ENCODE peak calls at places on chromosome 2, in four cellular contexts. A is WTC11, K is K562, M is HepG2. I is an unnamed sample.

GRCh38 chr2:42128731-42129486 is 40.2 kb upstream of the EML4 start:
- DNase-seq in A (no peak), K (no peak), M (no peak), I (no peak)

GRCh38 chr2:200534572-200534971 is 8.6 kb downstream of the SGO2 start:
- DNase-seq in A (no peak), K (no peak), M (no peak), I (no peak)

GRCh38 chr2:117308861-117309770 is 505.4 kb upstream of the DDX18 start:
- DNase-seq in A (no peak), K (no peak), M (no peak), I (no peak)

GRCh38 chr2:56231361-56231760 is 47.6 kb downstream of the CCDC85A start:
- DNase-seq in A (no peak), K (no peak), M (no peak), I (no peak)

GRCh38 chr2:75646090-75646582 is 447 bp upstream of the MRPL19 start:
- DNase-seq in A (no peak), K (no peak), M (peak), I (no peak)

GRCh38 chr2:24402242-24403092 is 42.1 kb upstream of the ITSN2 start:
- DNase-seq in A (peak), K (no peak), M (no peak), I (no peak)

GRCh38 chr2:177393824-177394614 is 1.4 kb downstream of the AGPS start:
- DNase-seq in A (no peak), K (no peak), M (peak), I (no peak)

GRCh38 chr2:38407111-38407682 is 30.1 kb upstream of the ATL2 start:
- DNase-seq in A (no peak), K (no peak), M (peak), I (no peak)

GRCh38 chr2:239151201-239152131 is 249.4 kb downstream of the HDAC4 start:
- DNase-seq in A (no peak), K (no peak), M (no peak), I (no peak)

GRCh38 chr2:142321706-142322280 is 191.0 kb upstream of the LRP1B start:
- DNase-seq in A (no peak), K (no peak), M (no peak), I (no peak)

GRCh38 chr2:101282980-101283379 is 25.5 kb downstream of the RNF149 start:
- DNase-seq in A (no peak), K (no peak), M (no peak), I (no peak)

GRCh38 chr2:99659874-99660273 is 170.1 kb upstream of the REV1 start:
- DNase-seq in A (no peak), K (no peak), M (no peak), I (no peak)

GRCh38 chr2:38148501-38148900 is 72.5 kb upstream of the CYP1B1 start:
- DNase-seq in A (no peak), K (no peak), M (peak), I (no peak)

GRCh38 chr2:239688098-239688497 is 287.3 kb upstream of the HDAC4 start:
- DNase-seq in A (peak), K (peak), M (no peak), I (peak)

GRCh38 chr2:225841314-225841713 is 441.8 kb downstream of the NYAP2 start:
- DNase-seq in A (no peak), K (no peak), M (no peak), I (no peak)

GRCh38 chr2:33366473-33366872 is 110.0 kb upstream of the RASGRP3 start:
- DNase-seq in A (no peak), K (no peak), M (no peak), I (no peak)

GRCh38 chr2:25125189-25125588 is 43.2 kb downstream of the POMC start:
- DNase-seq in A (no peak), K (no peak), M (no peak), I (no peak)

GRCh38 chr2:187994464-187995331 is 297.0 kb upstream of the GULP1 start:
- DNase-seq in A (no peak), K (no peak), M (no peak), I (no peak)

GRCh38 chr2:217864960-217865359 is 137.8 kb downstream of the TNS1 start:
- DNase-seq in A (no peak), K (no peak), M (no peak), I (no peak)
- TF ChIP-seq ELF4 in A (no peak), K (no peak), M (no peak), I (no peak)

DNA sequence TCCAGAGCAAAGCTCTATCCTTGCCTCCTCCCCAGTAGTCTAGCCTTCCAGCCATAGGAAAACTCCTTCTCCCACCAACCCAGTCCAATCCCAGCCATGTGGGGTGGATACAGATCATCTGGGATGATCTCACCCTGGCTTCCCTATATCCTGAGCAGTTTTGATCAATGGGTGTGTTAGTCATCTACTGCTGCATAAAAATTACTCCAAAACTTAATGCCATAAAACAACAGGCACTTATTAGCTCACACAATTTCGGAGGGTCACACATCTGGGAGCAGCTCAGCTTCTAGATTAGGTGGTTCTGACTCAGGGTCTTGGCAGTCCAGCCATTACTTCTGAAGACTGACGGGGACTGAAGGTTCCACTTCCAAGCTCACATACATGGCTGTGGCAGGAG is 190.4 kb downstream of the SPP2 start:
- DNase-seq in A (no peak), K (no peak), M (no peak), I (no peak)
- TF ChIP-seq ELF4 in A (no peak), K (no peak), M (no peak), I (no peak)

DNA sequence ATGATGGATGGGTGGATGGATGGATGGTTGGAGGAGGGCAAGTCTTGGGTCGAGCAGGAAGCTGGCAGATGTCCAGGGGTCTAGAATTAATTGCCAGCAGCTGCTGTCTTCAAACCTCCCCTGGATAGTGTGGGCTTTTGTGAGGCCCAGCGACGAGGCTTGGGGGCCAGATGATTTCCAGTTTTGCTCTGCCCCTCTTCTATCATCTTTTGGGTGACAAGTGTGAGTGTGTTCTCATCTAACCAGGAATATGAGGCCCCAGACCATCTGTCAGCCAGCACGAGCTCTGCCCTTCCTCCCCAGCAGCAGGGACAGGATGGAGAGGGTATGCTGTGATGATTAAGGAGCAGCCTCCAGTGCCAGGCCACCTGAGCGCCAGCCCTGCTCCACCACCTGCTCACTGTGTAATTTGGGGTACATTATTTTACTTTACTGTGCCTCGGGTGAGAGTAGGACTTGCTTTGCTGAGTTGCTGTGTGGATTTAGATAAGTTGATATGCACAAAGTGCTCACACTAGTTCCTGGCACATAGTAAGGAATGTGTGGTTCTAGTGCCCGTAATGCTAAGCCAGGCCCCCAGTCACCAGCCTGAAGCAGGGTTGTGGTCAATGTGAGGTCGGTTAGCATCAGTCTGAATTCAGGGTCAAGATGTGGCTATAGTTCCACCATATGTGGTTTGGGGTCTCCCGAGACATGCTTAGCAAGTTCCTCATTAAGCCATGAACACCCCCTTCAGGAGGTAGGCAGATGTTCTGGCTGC is 251.1 kb downstream of the CYP26B1 start:
- DNase-seq in A (no peak), K (peak), M (no peak), I (peak)
- TF ChIP-seq ELF4 in A (no peak), K (no peak), M (no peak), I (no peak)

DNA sequence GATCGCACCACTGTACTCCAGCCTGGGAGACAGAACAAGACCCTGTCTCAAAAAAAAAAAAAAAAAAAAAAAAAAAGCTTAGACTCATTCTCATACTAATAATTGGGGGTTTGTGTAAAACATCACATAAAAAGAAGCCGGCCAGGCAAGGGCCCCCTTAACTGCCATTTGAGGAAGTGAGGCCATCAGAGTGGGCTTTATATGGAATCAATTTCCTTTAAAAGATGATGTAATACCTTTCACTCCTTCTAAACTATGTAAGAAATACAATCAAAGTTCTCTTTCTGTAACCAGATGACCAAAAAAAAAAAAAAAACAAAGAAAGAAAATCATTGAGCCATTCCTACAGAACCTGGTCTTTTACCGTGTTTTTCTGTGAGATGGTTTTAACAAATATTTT is 13.1 kb upstream of the GPR55 start:
- DNase-seq in A (no peak), K (no peak), M (no peak), I (no peak)
- TF ChIP-seq ELF4 in A (no peak), K (no peak), M (no peak), I (no peak)

GRCh38 chr2:140593159-140593558 is 1537.7 kb downstream of the LRP1B start:
- DNase-seq in A (no peak), K (no peak), M (no peak), I (no peak)

GRCh38 chr2:140585016-140585415 is 1545.8 kb downstream of the LRP1B start:
- DNase-seq in A (no peak), K (no peak), M (no peak), I (no peak)

GRCh38 chr2:140589696-140590095 is 1541.1 kb downstream of the LRP1B start:
- DNase-seq in A (no peak), K (no peak), M (no peak), I (no peak)

GRCh38 chr2:140586379-140586778 is 1544.4 kb downstream of the LRP1B start:
- DNase-seq in A (peak), K (no peak), M (peak), I (peak)

GRCh38 chr2:140589273-140589672 is 1541.5 kb downstream of the LRP1B start:
- DNase-seq in A (no peak), K (no peak), M (no peak), I (no peak)
- TF ChIP-seq ELF4 in A (no peak), K (no peak), M (no peak), I (no peak)

GRCh38 chr2:132798334-132798733 is 128.3 kb upstream of the LYPD1 start:
- DNase-seq in A (no peak), K (no peak), M (no peak), I (no peak)

GRCh38 chr2:132804045-132804444 is 134.0 kb upstream of the LYPD1 start:
- DNase-seq in A (no peak), K (no peak), M (no peak), I (no peak)
- TF ChIP-seq ELF4 in A (no peak), K (no peak), M (no peak), I (no peak)

GRCh38 chr2:70068119-70068518 is 19.2 kb upstream of the PCBP1 start:
- DNase-seq in A (no peak), K (no peak), M (no peak), I (no peak)

GRCh38 chr2:70070557-70071268 is 16.6 kb upstream of the PCBP1 start:
- DNase-seq in A (peak), K (peak), M (peak), I (peak)

GRCh38 chr2:70073493-70073892 is 13.8 kb upstream of the PCBP1 start:
- DNase-seq in A (no peak), K (no peak), M (no peak), I (no peak)

DNA sequence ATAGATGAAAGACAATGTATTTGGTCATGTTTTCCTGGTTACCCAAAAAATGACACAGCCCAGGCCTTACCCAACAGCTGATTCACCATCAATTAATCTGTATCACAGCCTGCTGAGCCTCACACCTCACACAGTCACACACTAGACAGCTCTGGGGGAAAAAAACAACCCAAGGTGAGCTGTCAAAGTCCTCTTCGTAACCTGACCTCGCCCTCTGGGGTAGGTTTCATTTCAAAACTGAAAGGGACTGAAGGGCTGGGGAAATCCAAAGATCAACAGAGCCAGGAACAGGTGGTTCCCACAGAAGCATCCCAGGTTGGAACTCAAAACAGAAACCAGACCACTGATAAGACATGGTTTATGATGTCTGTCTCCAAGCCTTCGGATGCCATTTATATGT is 18.2 kb upstream of the PCBP1 start:
- DNase-seq in A (no peak), K (no peak), M (peak), I (no peak)
- TF ChIP-seq ELF4 in A (no peak), K (no peak), M (no peak), I (no peak)

GRCh38 chr2:20438334-20439192 is 8.3 kb upstream of the RHOB start:
- DNase-seq in A (no peak), K (no peak), M (peak), I (no peak)
- TF ChIP-seq ELF4 in A (no peak), K (no peak), M (no peak), I (no peak)

GRCh38 chr2:169818241-169818640 is 6.5 kb downstream of the METTL5 start:
- DNase-seq in A (no peak), K (no peak), M (no peak), I (no peak)

GRCh38 chr2:169819106-169819505 is 5.6 kb downstream of the METTL5 start:
- DNase-seq in A (no peak), K (no peak), M (no peak), I (no peak)

GRCh38 chr2:169815849-169816248 is 8.9 kb downstream of the METTL5 start:
- DNase-seq in A (no peak), K (no peak), M (peak), I (no peak)
- TF ChIP-seq ELF4 in A (no peak), K (no peak), M (no peak), I (no peak)

DNA sequence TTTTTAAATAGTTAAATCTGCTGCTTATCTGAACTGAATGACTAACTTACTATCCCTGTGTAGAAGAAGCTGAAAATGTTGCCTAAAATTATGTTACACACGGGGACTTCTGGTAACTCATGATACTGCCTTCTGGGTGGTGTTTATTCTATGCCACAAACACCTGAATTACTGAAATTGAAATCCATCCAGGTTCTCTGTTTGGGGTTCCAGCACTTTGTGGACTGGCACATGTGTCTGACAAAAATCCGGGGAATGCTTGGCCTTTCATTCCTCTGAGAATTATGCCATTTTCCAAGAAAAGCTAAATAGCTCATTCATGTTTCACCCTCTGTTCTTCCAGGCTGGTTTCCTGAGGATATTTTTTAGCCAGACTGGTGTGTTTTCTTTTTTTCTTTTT is 59.5 kb upstream of the POU3F3 start:
- DNase-seq in A (no peak), K (no peak), M (no peak), I (no peak)
- TF ChIP-seq ELF4 in A (no peak), K (no peak), M (no peak), I (no peak)